ENCODE peak calls at places on chromosomes 12 and 14, in nine cellular contexts. M, G, S, O, N, R, C, L and K are unnamed samples.

GRCh38 chr14:101514136-101514535 is 47.2 kb upstream of the DIO3 start:
- DNase-seq in M (no peak), N (no peak), L (no peak), C (no peak), G (no peak), S (no peak), O (no peak), R (no peak), K (no peak)

GRCh38 chr12:13248956-13249355 is 52.4 kb downstream of the EMP1 start:
- DNase-seq in G (no peak), S (no peak), N (no peak), R (no peak), M (no peak), O (no peak), C (no peak), L (no peak), K (no peak)

GRCh38 chr14:96261053-96261452 is 5.0 kb downstream of the BDKRB1 start:
- DNase-seq in S (peak), G (no peak), L (no peak), M (no peak), R (no peak), O (no peak), N (no peak), C (no peak), K (no peak)

GRCh38 chr12:124486346-124486963 is 81.0 kb downstream of the NCOR2 start:
- DNase-seq in N (no peak), L (no peak), M (no peak), G (no peak), R (no peak), S (no peak), O (no peak), C (no peak), K (no peak)

GRCh38 chr14:75144944-75145343 is 18.1 kb upstream of the NEK9 start:
- DNase-seq in M (no peak), G (no peak), R (no peak), L (no peak), C (no peak), N (no peak), O (no peak), S (no peak), K (no peak)

GRCh38 chr12:113232787-113233585 is 11.7 kb downstream of the TPCN1 start:
- DNase-seq in C (no peak), O (no peak), S (peak), G (no peak), M (no peak), L (no peak), R (peak), N (peak), K (no peak)

GRCh38 chr12:115464008-115464672 is 780.2 kb upstream of the TBX3 start:
- DNase-seq in G (no peak), C (no peak), N (no peak), L (no peak), O (no peak), S (no peak), M (no peak), R (no peak), K (no peak)

GRCh38 chr12:112107728-112108447 is 695 bp downstream of the NAA25 start:
- DNase-seq in N (no peak), L (no peak), M (no peak), S (no peak), C (peak), R (no peak), O (no peak), G (peak), K (no peak)

GRCh38 chr14:99915305-99916090 is 122.3 kb downstream of the EML1 start:
- DNase-seq in S (no peak), C (no peak), N (no peak), L (no peak), R (no peak), O (no peak), M (no peak), G (no peak), K (no peak)

GRCh38 chr14:71891185-71891584 is 41.0 kb upstream of the RGS6 start:
- DNase-seq in C (no peak), S (no peak), N (no peak), G (no peak), O (no peak), L (no peak), M (no peak), R (no peak), K (no peak)

GRCh38 chr14:65926504-65926903 is 514.0 kb downstream of the FUT8 start:
- DNase-seq in N (no peak), S (no peak), M (no peak), C (no peak), O (no peak), R (no peak), L (no peak), G (no peak), K (no peak)

GRCh38 chr14:51507556-51508511 is 143.9 kb upstream of the FRMD6 start:
- DNase-seq in L (no peak), C (no peak), N (peak), R (no peak), S (no peak), M (no peak), O (no peak), G (no peak), K (no peak)

GRCh38 chr14:78029471-78030372 is 140.5 kb upstream of the NRXN3 start:
- DNase-seq in L (no peak), M (no peak), C (no peak), G (no peak), S (peak), R (no peak), N (no peak), O (peak), K (no peak)

GRCh38 chr12:119171691-119172090 is 7.0 kb upstream of the HSPB8 start:
- DNase-seq in N (no peak), C (no peak), M (no peak), G (no peak), R (no peak), O (no peak), L (no peak), S (no peak), K (no peak)

GRCh38 chr12:132393245-132393795 is 63.9 kb upstream of the GALNT9 start:
- DNase-seq in O (peak), R (no peak), S (no peak), M (no peak), N (no peak), C (peak), G (no peak), L (peak), K (no peak)

GRCh38 chr14:57380935-57381334 is 9.5 kb upstream of the NAA30 start:
- DNase-seq in M (no peak), G (no peak), C (no peak), R (no peak), L (no peak), S (no peak), N (no peak), O (no peak), K (no peak)

GRCh38 chr14:79493081-79493652 is 718.1 kb downstream of the DIO2 start:
- DNase-seq in M (no peak), S (no peak), L (no peak), G (no peak), C (no peak), R (no peak), O (no peak), N (no peak), K (no peak)

GRCh38 chr14:101584049-101584859 is 23.0 kb downstream of the DIO3 start:
- DNase-seq in O (no peak), L (no peak), S (no peak), N (no peak), M (no peak), C (no peak), G (no peak), R (no peak), K (no peak)

GRCh38 chr12:42156232-42156631 is 11.6 kb upstream of the GXYLT1 start:
- DNase-seq in C (peak), O (no peak), S (no peak), N (no peak), G (no peak), L (no peak), M (no peak), R (no peak), K (no peak)

GRCh38 chr12:7609480-7609879 is 56.2 kb downstream of the APOBEC1 start:
- DNase-seq in G (no peak), N (no peak), C (no peak), S (no peak), L (no peak), R (no peak), O (no peak), M (no peak), K (no peak)

GRCh38 chr12:26523708-26524150 is 309.3 kb downstream of the ITPR2 start:
- DNase-seq in G (no peak), S (peak), R (no peak), C (no peak), M (peak), L (no peak), O (no peak), N (peak), K (no peak)

GRCh38 chr14:70858641-70859040 is 48.6 kb upstream of the PCNX1 start:
- DNase-seq in M (no peak), O (no peak), N (no peak), C (no peak), G (no peak), L (no peak), R (no peak), S (no peak), K (no peak)

GRCh38 chr14:51396222-51396815 is 156.3 kb downstream of the TMX1 start:
- DNase-seq in L (no peak), M (peak), O (no peak), R (no peak), G (no peak), S (no peak), C (peak), N (peak), K (no peak)

GRCh38 chr14:88556581-88556980 is 1.8 kb upstream of the PTPN21 start:
- DNase-seq in R (no peak), S (no peak), N (no peak), G (no peak), O (no peak), L (no peak), M (no peak), C (no peak), K (no peak)